ENCODE peak calls at places on chromosomes 16 and 17, in seven cellular contexts. S is fibroblast of lung, U is left lung, R is uterus, Z is gastrocnemius medialis, I is K562, F is heart right ventricle. Q is an unnamed sample. For H3K4me1, the result is how much of the 10 kb centered on the place peaks cover.

GRCh38 chr16:49788505-49788904 is 67.4 kb downstream of the ZNF423 start:
- DNase-seq in U (no peak), I (no peak), Z (no peak), R (peak), F (no peak), S (no peak), Q (no peak)

GRCh38 chr16:75742424-75743047 is 16.2 kb upstream of the CPHXL start:
- DNase-seq in U (no peak), R (no peak), I (no peak), F (no peak), Z (no peak), S (no peak), Q (no peak)

GRCh38 chr16:21001262-21001661 is 100.7 kb downstream of the LYRM1 start:
- DNase-seq in S (peak), I (peak), U (no peak), Z (no peak), F (no peak), R (no peak), Q (no peak)

GRCh38 chr16:14500791-14501190 is 129.3 kb downstream of the PARN start:
- DNase-seq in R (no peak), I (no peak), S (peak), Z (no peak), U (no peak), F (no peak), Q (no peak)

GRCh38 chr17:75295220-75296158 is 6.3 kb upstream of the SLC25A19 start:
- DNase-seq in I (no peak), Z (no peak), F (no peak), S (no peak), U (no peak), R (no peak), Q (no peak)

GRCh38 chr17:77875051-77875780 is 83.3 kb upstream of the TNRC6C start:
- DNase-seq in I (no peak), U (peak), S (peak), F (no peak), Z (no peak), R (no peak), Q (no peak)

GRCh38 chr17:82846061-82846691 is 6.4 kb upstream of the ZNF750 start:
- DNase-seq in I (no peak), S (no peak), U (no peak), F (no peak), R (no peak), Z (no peak), Q (no peak)

GRCh38 chr16:86929149-86929871 is 351.0 kb downstream of the FOXL1 start:
- DNase-seq in F (peak), I (peak), S (peak), U (no peak), Z (no peak), R (no peak), Q (no peak)

GRCh38 chr16:86398201-86398600 is 112.1 kb upstream of the FOXF1 start:
- DNase-seq in Z (no peak), U (no peak), S (no peak), F (no peak), I (no peak), R (no peak), Q (no peak)

GRCh38 chr17:79942011-79942405 is 93.7 kb downstream of the TBC1D16 start:
- DNase-seq in Z (no peak), S (no peak), I (peak), F (no peak), R (no peak), U (peak), Q (no peak)

GRCh38 chr17:77466596-77467223 is 325.9 kb downstream of the SEC14L1 start:
- DNase-seq in F (no peak), Z (no peak), I (no peak), R (no peak), U (peak), S (no peak), Q (no peak)

GRCh38 chr17:48618366-48618896 is 3.3 kb upstream of the HOXB8 start:
- DNase-seq in Z (peak), R (peak), S (peak), F (peak), U (peak), I (peak), Q (peak)

GRCh38 chr17:76867578-76868175 is 527 bp upstream of the MGAT5B start:
- DNase-seq in I (no peak), F (no peak), S (peak), R (no peak), U (no peak), Z (no peak), Q (no peak)

GRCh38 chr17:58153046-58153445 is 4.9 kb downstream of the OR4D1 start:
- DNase-seq in S (no peak), F (no peak), Z (no peak), I (no peak), U (no peak), R (no peak), Q (no peak)

GRCh38 chr17:6084226-6085161 is 14.3 kb downstream of the WSCD1 start:
- DNase-seq in R (no peak), U (no peak), F (no peak), Z (peak), I (no peak), S (no peak), Q (no peak)

GRCh38 chr17:64739316-64740058 is 77.4 kb upstream of the SMURF2 start:
- DNase-seq in S (peak), I (no peak), R (no peak), Z (no peak), U (no peak), F (no peak), Q (no peak)

GRCh38 chr16:76668207-76668725 is 391.1 kb downstream of the CNTNAP4 start:
- DNase-seq in S (no peak), Z (no peak), F (no peak), R (no peak), I (peak), U (no peak), Q (no peak)

GRCh38 chr17:1764274-1764673 is 2.4 kb downstream of the SERPINF1 start:
- DNase-seq in Z (peak), U (peak), F (peak), I (peak), R (peak), S (peak), Q (peak)

GRCh38 chr16:84277244-84277823 is 17.3 kb upstream of the WFDC1 start:
- DNase-seq in F (peak), U (peak), S (peak), R (peak), I (peak), Z (no peak), Q (peak)

GRCh38 chr17:64531955-64532371 is 25.2 kb downstream of the CEP95 start:
- DNase-seq in I (no peak), S (peak), U (no peak), R (no peak), F (no peak), Z (no peak), Q (no peak)

GRCh38 chr16:77760800-77761199 is 27.6 kb upstream of the VAT1L start:
- DNase-seq in S (peak), F (no peak), Z (no peak), I (no peak), R (no peak), U (no peak), Q (no peak)

DNA sequence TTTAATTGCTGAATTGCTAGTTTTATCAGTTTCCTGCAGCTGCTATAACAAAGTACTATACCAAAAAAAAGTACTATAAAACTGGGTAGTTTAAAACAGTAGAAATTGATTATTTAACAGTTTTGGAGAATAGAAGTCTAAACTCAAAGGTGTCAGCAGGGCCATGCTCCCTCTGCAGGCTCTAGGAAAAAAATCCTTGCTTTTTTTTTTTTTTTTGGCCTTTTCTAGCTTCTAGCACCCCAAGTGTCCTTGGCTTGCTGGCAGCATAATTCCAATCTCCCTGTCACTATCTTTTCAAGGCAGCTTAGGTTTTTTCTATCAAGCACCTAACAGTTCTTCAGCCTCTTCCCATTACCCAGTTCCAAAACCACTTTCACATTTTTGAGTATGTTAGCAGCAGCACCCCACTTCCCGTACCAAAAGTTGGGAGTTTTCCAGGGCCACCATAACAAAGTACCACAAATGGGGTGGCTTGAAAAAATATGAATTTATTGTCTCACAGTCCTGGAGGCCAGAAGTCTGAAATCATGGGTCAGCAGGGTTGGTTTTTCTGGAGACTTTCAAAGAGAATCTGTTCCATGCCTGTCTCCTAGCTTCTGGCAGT is 37.4 kb downstream of the BPTF start:
- DNase-seq in U (no peak), S (no peak), F (no peak), R (no peak), I (peak), Z (no peak), Q (no peak)
- TF ChIP-seq CTCF in U (no peak), S (no peak), F (no peak), R (no peak), I (peak), Z (no peak), Q (no peak)

GRCh38 chr17:35489944-35490343 is 41.4 kb upstream of the SLFN13 start:
- DNase-seq in S (no peak), R (no peak), F (no peak), U (peak), I (no peak), Z (no peak), Q (no peak)

GRCh38 chr17:35486920-35487727 is 38.6 kb upstream of the SLFN13 start:
- DNase-seq in U (peak), Z (no peak), F (peak), R (peak), I (no peak), S (peak), Q (no peak)

GRCh38 chr17:35496470-35497290 is 40.8 kb downstream of the SLFN12L start:
- DNase-seq in Z (no peak), S (no peak), F (no peak), I (no peak), R (no peak), U (no peak), Q (no peak)

GRCh38 chr17:35493040-35493439 is 44.4 kb downstream of the SLFN12L start:
- DNase-seq in R (no peak), S (no peak), U (no peak), F (no peak), Z (no peak), I (no peak), Q (no peak)

DNA sequence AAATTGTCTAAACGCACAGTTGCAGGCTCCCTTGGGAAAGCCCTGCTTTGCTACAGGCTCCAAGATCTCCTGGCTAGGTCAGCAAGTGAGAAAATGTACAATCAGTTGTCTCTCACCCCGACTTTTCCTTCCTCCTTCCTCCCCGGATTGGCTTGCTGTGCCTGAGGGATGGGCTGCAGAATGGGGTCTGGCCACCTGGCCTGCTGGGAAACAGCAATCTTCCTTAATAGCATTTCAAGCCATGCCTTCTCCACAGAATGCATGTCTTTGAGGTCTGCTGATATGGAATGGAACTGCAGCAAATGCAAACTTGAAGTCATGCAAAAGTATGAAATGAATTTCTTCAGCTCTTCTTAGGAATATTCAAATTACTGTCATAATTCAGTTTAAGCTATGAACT is 42.9 kb upstream of the SLFN13 start:
- DNase-seq in U (no peak), R (no peak), F (no peak), I (no peak), Z (no peak), S (no peak), Q (no peak)
- H3K4me3 ChIP-seq in U (no peak), R (no peak), F (no peak), I (no peak), Z (no peak), S (no peak), Q (no peak)

DNA sequence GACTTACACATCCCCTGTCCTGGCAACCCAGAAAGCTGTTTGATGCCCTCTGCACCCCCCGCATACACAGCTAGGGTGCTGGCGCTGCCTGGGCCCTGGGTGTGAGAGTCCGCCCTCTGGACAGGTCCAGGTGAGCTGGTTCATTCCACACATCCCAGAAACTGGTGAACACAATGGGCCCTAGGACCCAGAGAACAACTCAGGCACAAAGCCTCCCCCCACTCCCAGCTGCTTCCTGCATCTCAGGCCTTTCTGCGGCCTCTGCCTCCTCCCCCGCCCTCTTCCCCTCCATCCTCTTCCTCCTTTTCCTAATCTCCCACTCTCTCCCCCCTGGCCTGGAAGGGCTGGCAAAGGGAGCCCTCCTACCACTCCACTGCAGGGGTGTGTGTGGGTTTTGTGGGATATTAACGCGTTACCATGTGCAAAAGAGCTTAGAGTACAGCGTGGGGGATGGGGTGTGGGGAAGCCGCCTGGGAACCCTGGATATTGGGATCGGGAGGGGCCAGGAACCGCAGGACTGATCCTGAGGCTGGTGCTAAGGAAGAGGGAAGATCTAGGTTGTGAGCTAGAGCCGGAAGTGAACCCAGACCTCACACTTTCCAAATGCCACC is 1.6 kb upstream of the PPP1R9B start:
- DNase-seq in S (peak), Z (peak), F (peak), R (peak), I (peak), U (peak), Q (peak)
- H3K4me1 ChIP-seq in S (under half), Z (half or more), F (half or more), R (under half), I (under half), U (half or more), Q (under half)

DNA sequence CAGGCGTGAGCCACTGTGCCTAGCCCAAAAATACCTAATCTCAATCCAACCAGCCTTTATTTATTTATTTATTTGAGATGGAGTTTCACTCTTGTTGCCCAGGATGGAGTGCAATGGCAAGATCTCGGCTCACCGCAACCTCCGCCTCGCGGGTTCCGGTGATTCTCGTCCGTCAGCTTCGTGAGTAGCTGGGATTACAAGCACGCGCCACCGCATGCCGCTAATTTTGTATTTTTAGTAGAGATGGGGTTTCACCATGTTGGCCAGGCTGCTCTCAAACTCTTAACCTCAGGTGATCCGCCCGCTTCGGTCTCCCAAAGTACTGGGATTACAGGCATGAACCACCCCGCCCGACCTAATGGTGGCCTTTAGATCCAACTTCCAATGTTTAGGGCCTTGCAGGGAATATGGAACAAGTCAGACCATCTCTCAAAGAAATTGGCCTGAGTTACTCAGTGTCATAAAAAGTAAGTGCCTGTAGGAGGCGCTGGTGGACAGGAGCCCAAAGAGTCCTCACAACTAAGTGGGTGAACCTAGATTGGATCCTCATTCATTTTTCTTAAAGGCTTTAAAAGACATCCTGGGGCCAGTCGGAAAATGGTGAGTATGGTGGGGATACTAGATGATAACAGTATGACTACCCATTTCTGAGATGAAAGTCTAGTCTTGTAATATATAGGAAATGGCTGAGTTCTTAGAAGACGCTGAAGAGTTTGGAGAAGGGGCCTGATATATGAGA is 4.6 kb downstream of the ZSCAN10 start:
- DNase-seq in U (no peak), I (peak), F (no peak), Z (no peak), S (no peak), R (no peak), Q (no peak)
- TF ChIP-seq CTCF in U (peak), I (peak), F (peak), Z (peak), S (peak), R (no peak), Q (peak)

DNA sequence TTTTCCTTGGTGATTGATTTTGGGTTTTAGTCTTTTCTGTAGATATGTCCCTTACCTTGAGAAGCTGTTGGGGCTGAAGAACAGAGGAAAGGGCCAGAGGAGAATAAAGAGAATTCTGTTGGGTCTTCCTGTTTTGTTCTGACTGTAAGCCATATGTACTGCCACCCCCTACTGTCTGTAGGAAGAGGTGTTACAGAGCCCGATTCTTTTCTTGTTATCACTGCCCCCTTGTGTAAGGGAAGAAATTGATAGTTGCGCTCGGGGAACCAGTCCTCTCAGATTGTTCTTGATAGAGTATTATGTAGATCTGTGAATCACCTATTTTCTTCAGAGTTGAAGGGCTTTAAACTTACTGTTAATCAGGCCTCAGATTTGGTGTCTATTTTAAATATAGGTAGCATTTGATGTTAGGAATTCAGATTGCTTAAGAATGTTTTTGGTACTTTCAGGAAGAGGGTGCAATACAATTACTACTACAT is 2.4 kb downstream of the TANC2 start:
- DNase-seq in Z (no peak), R (no peak), S (peak), U (no peak), I (peak), F (peak), Q (peak)
- H3K4me3 ChIP-seq in Z (no peak), R (no peak), S (peak), U (peak), I (no peak), F (no peak), Q (no peak)

DNA sequence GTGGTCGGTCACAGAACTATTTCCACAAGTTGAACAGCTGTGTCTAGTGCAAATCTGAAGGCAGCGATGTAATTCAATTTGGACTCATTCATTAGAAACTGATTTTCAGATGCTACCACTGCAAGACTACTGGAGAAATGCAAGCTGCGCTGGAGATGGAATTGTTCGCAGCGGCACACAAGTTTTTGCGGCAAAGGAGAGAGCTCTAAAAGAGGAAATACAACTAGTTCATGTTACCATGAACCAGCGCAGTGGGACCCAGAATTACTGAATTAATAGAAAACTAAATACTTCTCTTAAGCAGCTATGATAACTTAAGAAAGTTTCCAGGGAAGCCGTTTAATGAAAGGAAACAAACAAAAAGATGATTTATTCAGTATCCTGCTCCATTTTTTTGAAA is 1.9 kb downstream of the CREBBP start:
- DNase-seq in F (no peak), S (peak), R (no peak), Z (no peak), U (no peak), I (no peak), Q (no peak)
- H3K4me1 ChIP-seq in F (under half), S (under half), R (under half), Z (half or more), U (half or more), I (under half), Q (under half)

DNA sequence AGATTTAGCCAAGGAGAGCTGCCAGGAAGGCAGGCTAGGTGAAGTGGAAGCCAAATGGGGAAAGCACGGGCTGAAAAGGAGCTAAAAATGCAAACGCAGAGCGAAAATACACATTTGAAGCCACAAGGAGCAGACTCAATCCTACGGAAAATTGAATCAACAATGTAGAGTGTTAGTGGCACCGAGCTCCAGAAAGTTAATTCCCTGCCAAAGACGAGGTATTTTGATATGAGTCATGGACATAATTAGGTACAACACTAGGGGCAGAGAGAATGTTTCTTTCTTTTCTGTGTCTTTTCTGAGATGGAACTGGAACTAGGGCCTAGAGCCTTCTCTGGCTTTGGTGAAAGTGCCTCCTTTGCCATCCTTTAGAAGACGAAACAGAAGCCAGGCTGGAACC is 20.7 kb downstream of the GSG1L start:
- DNase-seq in Z (no peak), S (peak), I (no peak), R (no peak), U (no peak), F (no peak), Q (no peak)
- TF ChIP-seq CTCF in Z (no peak), S (no peak), I (no peak), R (no peak), U (no peak), F (no peak), Q (no peak)

GRCh38 chr16:82344157-82344556 is 174.1 kb upstream of the MPHOSPH6 start:
- DNase-seq in Z (no peak), F (no peak), U (no peak), S (no peak), I (no peak), R (no peak), Q (no peak)
- H3K4me3 ChIP-seq in Z (no peak), F (no peak), U (no peak), S (no peak), I (no peak), R (no peak), Q (no peak)

GRCh38 chr16:81473066-81473488 is 28.5 kb downstream of the CMIP start:
- DNase-seq in S (no peak), Z (no peak), U (no peak), R (no peak), F (no peak), I (no peak), Q (no peak)
- H3K4me1 ChIP-seq in S (under half), Z (under half), U (half or more), R (under half), F (under half), I (under half), Q (half or more)

DNA sequence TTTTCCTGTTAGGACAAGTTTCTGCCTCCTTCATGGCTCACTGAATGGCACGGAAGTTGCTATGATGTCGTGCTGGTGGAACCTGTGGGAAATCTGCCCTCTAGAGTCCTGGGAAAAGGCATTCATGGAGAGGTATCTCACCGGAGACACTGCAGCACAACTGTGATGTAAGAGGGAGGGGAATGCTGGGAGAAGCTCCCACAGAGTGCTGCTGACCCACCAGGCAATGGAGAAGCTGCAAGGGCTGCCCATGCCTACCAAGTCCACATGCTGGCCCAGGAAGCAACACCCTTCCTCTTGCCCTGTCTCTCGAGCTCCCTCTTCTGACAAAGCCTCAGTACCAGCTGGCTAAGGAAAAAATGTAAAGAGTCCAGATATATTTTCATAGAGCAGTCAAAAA is 45.2 kb upstream of the SLC5A11 start:
- DNase-seq in I (peak), Z (no peak), S (peak), F (no peak), R (no peak), U (no peak), Q (no peak)
- TF ChIP-seq CTCF in I (peak), Z (no peak), S (peak), F (peak), R (no peak), U (no peak), Q (no peak)